ENCODE peak calls at places on chromosomes 2 and 18, in five cellular contexts. F, X, V, O and I are unnamed samples.

GRCh38 chr2:215727507-215728503 is 285.5 kb downstream of the MREG start:
- DNase-seq in F (no peak), X (no peak), V (no peak), O (no peak), I (no peak)

GRCh38 chr2:40085786-40086185 is 306.7 kb upstream of the THUMPD2 start:
- DNase-seq in F (no peak), X (no peak), V (no peak), O (no peak), I (no peak)

GRCh38 chr2:71629273-71629672 is 175.9 kb downstream of the DYSF start:
- DNase-seq in F (no peak), X (no peak), V (no peak), O (no peak), I (no peak)

GRCh38 chr18:37668971-37669747 is 103.6 kb upstream of the CELF4 start:
- DNase-seq in F (no peak), X (no peak), V (peak; percentile 30), O (no peak), I (no peak)

GRCh38 chr2:159608723-159609308 is 7.5 kb downstream of the BAZ2B start:
- DNase-seq in F (no peak), X (no peak), V (no peak), O (no peak), I (no peak)

GRCh38 chr2:45466045-45466444 is 145.0 kb downstream of the SRBD1 start:
- DNase-seq in F (no peak), X (no peak), V (no peak), O (no peak), I (no peak)

GRCh38 chr18:10454800-10455550 is 540 bp downstream of the APCDD1 start:
- DNase-seq in F (no peak), X (no peak), V (no peak), O (peak; percentile 54), I (peak; percentile 17)

GRCh38 chr2:181991171-181991885 is 5.7 kb downstream of the PPP1R1C start:
- DNase-seq in F (no peak), X (no peak), V (no peak), O (no peak), I (peak; percentile 23)

GRCh38 chr2:33196700-33197099 is 249.9 kb downstream of the LTBP1 start:
- DNase-seq in F (no peak), X (no peak), V (no peak), O (no peak), I (no peak)

GRCh38 chr18:66560092-66560491 is 43.8 kb downstream of the CDH19 start:
- DNase-seq in F (no peak), X (no peak), V (no peak), O (no peak), I (peak; percentile 31)

GRCh38 chr2:19361325-19361990 is 3.0 kb upstream of the OSR1 start:
- DNase-seq in F (no peak), X (no peak), V (peak; percentile 68), O (peak; percentile 50), I (no peak)

GRCh38 chr2:113211226-113212105 is 37.7 kb downstream of the PSD4 start:
- DNase-seq in F (no peak), X (peak; percentile 23), V (no peak), O (no peak), I (no peak)

GRCh38 chr2:64453710-64454315 is at the start of gene LGALSL:
- DNase-seq in F (peak; percentile 80), X (peak; percentile 49), V (peak; percentile 94), O (peak; percentile 85), I (peak; percentile 66)

GRCh38 chr18:75211721-75212625 is 1.4 kb downstream of the TSHZ1 start:
- DNase-seq in F (peak; percentile 45), X (no peak), V (peak; percentile 72), O (peak; percentile 63), I (peak; percentile 76)

GRCh38 chr2:114661926-114662670 is 219.7 kb downstream of the DPP10 start:
- DNase-seq in F (no peak), X (no peak), V (peak; percentile 17), O (peak; percentile 41), I (no peak)

GRCh38 chr2:204665244-204665643 is 120.0 kb downstream of the PARD3B start:
- DNase-seq in F (no peak), X (no peak), V (no peak), O (no peak), I (no peak)

GRCh38 chr18:10860937-10861336 is 288.4 kb downstream of the PIEZO2 start:
- DNase-seq in F (no peak), X (no peak), V (no peak), O (no peak), I (no peak)

GRCh38 chr2:8704906-8705305 is 23.1 kb downstream of the ID2 start:
- DNase-seq in F (no peak), X (no peak), V (no peak), O (no peak), I (no peak)

GRCh38 chr18:49490246-49490762 is 3.3 kb upstream of the C18orf32 start:
- DNase-seq in F (no peak), X (no peak), V (no peak), O (no peak), I (no peak)

GRCh38 chr2:25851740-25852503 is 26.4 kb downstream of the ASXL2 start:
- DNase-seq in F (peak; percentile 53), X (peak; percentile 41), V (peak; percentile 63), O (no peak), I (peak; percentile 89)

GRCh38 chr2:127288274-127288673 is 5.7 kb downstream of the ERCC3 start:
- DNase-seq in F (no peak), X (no peak), V (no peak), O (no peak), I (no peak)

GRCh38 chr2:216057688-216058193 is 23.9 kb downstream of the PECR start:
- DNase-seq in F (no peak), X (peak; percentile 13), V (no peak), O (no peak), I (peak; percentile 62)

GRCh38 chr2:237253046-237253723 is 160.8 kb downstream of the COL6A3 start:
- DNase-seq in F (no peak), X (no peak), V (no peak), O (no peak), I (no peak)

GRCh38 chr2:76672798-76673197 is 849.4 kb downstream of the LRRTM4 start:
- DNase-seq in F (no peak), X (no peak), V (no peak), O (no peak), I (no peak)

DNA sequence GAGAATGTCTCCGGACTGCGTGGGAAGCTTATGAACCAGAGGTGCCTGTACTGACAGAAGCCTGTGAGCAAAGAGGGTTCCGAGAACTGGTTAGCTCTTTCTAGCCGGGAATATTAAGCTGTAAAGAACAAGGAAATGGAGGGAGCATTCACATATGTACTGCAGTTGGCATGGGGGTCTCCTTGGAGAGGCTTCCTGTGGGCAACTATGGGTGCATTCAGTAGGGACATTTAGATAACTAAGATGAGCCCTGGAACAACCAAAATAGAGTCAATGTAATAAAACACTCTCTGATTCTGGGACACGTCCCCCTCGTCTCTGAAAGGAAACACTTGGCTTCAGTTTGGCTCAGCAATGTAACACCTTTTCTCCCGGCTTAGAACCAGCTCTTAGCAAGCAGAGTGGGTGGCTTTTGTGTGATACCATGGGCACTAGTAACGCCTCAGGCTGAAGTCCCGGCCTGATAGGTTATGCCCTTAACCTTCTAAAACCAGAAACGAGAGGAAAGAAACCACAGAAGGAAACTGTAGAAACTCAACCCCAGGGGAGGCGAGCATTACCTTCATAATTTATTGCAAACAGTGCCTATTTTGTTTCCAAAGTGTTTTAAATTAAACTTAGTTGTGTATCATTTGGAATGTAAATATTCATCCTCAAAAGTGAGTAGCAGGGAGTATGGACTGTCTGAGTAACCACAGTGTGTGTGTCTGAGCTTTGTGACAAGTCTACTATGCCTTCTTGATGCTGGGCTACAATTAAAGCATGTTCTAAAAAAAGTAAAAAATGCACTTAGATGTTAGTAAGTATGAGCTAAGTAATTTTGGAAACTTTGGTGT is 48.9 kb upstream of the LPIN2 start:
- DNase-seq in F (no peak), X (no peak), V (no peak), O (no peak), I (no peak)
- TF ChIP-seq MAX in F (no peak), X (no peak), V (no peak), O (no peak), I (no peak)

GRCh38 chr2:232889876-232890401 is 19.9 kb downstream of the SNORC start:
- DNase-seq in F (no peak), X (no peak), V (no peak), O (no peak), I (no peak)

GRCh38 chr2:232887171-232887850 is 17.2 kb downstream of the SNORC start:
- DNase-seq in F (no peak), X (no peak), V (peak; percentile 25), O (peak; percentile 48), I (peak; percentile 28)

GRCh38 chr2:232888839-232889529 is 18.9 kb downstream of the SNORC start:
- DNase-seq in F (no peak), X (no peak), V (no peak), O (no peak), I (no peak)

GRCh38 chr2:232886632-232887031 is 16.6 kb downstream of the SNORC start:
- DNase-seq in F (no peak), X (no peak), V (peak; percentile 14), O (no peak), I (no peak)

DNA sequence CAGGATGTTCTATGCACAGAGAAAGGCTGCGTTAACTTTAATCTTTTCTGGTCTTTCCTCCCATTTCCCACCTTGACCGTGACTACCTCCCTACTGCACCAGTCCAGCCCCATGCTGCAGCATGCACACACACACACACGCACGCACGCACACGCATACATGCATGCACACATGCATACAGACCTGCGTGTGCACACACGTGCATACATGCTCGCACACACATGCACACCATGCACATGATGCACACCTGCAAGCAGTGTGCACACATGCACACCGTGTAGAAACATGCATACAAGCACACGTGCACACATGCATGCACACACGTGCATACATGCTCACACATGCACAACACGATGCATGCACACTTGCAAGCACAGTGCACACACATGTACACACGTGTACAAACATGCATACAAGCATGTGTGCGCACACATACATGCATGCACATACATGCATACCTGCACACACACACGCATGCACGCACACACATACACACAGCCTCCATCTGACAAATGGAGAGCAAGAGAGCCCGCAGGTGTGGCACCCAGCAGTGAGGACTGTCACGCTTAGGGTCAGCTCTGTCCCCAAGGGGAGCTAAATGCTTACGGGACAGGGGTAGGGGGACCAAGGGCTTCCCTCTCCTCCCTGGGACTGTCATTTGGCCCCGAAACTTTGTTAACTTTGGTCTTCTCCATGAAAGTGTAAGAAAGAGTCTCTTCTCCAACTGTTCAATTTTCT is 18.2 kb downstream of the SNORC start:
- DNase-seq in F (no peak), X (no peak), V (no peak), O (no peak), I (no peak)
- TF ChIP-seq MAX in F (peak; percentile 29), X (no peak), V (no peak), O (no peak), I (no peak)

DNA sequence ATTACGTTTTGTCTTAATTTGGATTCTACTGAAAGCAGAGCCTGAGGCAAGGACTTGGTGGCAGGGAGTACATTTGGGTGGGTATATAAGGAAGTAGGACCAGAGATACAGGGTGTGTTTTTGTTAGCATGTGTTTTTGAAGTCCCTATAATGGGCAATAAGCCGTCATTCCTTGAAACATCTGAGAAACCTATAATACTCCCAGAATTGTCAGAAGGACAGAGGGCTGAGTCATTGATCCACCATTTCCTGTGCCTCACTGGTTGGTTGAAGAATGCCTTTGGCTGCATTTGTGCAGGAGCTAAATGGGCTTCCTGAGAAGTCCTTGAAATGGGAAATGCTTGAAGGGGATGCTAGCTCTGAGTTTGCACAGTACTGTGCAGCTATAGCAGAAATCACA is 281.8 kb upstream of the ZEB2 start:
- DNase-seq in F (no peak), X (no peak), V (no peak), O (no peak), I (no peak)
- TF ChIP-seq MAX in F (no peak), X (no peak), V (peak; percentile 49), O (no peak), I (no peak)

GRCh38 chr2:66443183-66443976 is 8.5 kb downstream of the MEIS1 start:
- DNase-seq in F (no peak), X (no peak), V (no peak), O (peak; percentile 21), I (no peak)
- TF ChIP-seq MAX in F (no peak), X (no peak), V (no peak), O (no peak), I (no peak)